ENCODE peak calls at places on chromosomes 2 and 18, in seven cellular contexts. C is psoas muscle, A is H1, Q is bronchial epithelial cell, Y is neural progenitor cell, F is colonic mucosa, L is endothelial cell of umbilical vein. O is an unnamed sample.

GRCh38 chr2:185456517-185456916 is 282.1 kb upstream of the FSIP2 start:
- DNase-seq in C (no peak), A (no peak), Q (peak), Y (no peak), F (no peak), L (no peak), O (no peak)

GRCh38 chr2:48529676-48530032 is 300 bp upstream of the STON1 start:
- DNase-seq in C (no peak), A (no peak), Q (no peak), Y (no peak), F (no peak), L (no peak), O (no peak)

GRCh38 chr2:126970583-126970982 is 71.9 kb downstream of the TEX51 start:
- DNase-seq in C (no peak), A (no peak), Q (no peak), Y (peak), F (no peak), L (no peak), O (no peak)

GRCh38 chr2:128685841-128686497 is 367.3 kb upstream of the HS6ST1 start:
- DNase-seq in C (no peak), A (no peak), Q (no peak), Y (no peak), F (peak), L (no peak), O (no peak)

GRCh38 chr2:54803783-54804758 is 80.6 kb downstream of the EML6 start:
- DNase-seq in C (no peak), A (no peak), Q (peak), Y (no peak), F (no peak), L (no peak), O (peak)

GRCh38 chr2:32718752-32719151 is 90.9 kb downstream of the TTC27 start:
- DNase-seq in C (no peak), A (no peak), Q (no peak), Y (no peak), F (no peak), L (no peak), O (no peak)

GRCh38 chr2:68698567-68699377 is 35.8 kb upstream of the ARHGAP25 start:
- DNase-seq in C (no peak), A (no peak), Q (no peak), Y (no peak), F (no peak), L (no peak), O (no peak)

GRCh38 chr2:108492364-108492763 is 41.9 kb upstream of the LIMS1 start:
- DNase-seq in C (no peak), A (no peak), Q (peak), Y (no peak), F (no peak), L (no peak), O (peak)

GRCh38 chr2:194819367-194819766 is 837.7 kb upstream of the SLC39A10 start:
- DNase-seq in C (no peak), A (no peak), Q (peak), Y (peak), F (no peak), L (peak), O (no peak)

GRCh38 chr2:135600915-135601314 is 69.6 kb downstream of the R3HDM1 start:
- DNase-seq in C (no peak), A (no peak), Q (peak), Y (no peak), F (no peak), L (peak), O (no peak)

GRCh38 chr2:204361738-204362137 is 183.5 kb upstream of the PARD3B start:
- DNase-seq in C (no peak), A (no peak), Q (no peak), Y (no peak), F (no peak), L (no peak), O (no peak)

GRCh38 chr2:105369777-105370690 is 28.8 kb downstream of the FHL2 start:
- DNase-seq in C (peak), A (peak), Q (peak), Y (peak), F (peak), L (peak), O (peak)

GRCh38 chr2:141522702-141523101 is 608.1 kb downstream of the LRP1B start:
- DNase-seq in C (no peak), A (no peak), Q (no peak), Y (no peak), F (no peak), L (no peak), O (no peak)

GRCh38 chr2:65722028-65722427 is 289.6 kb upstream of the SPRED2 start:
- DNase-seq in C (peak), A (peak), Q (peak), Y (peak), F (peak), L (no peak), O (peak)

GRCh38 chr2:169716938-169717690 is 16.5 kb upstream of the KLHL23 start:
- DNase-seq in C (no peak), A (no peak), Q (peak), Y (no peak), F (peak), L (peak), O (no peak)

GRCh38 chr2:19809206-19809605 is 92.6 kb downstream of the TTC32 start:
- DNase-seq in C (no peak), A (no peak), Q (no peak), Y (no peak), F (no peak), L (no peak), O (no peak)

GRCh38 chr18:48680871-48681270 is 142.0 kb downstream of the CTIF start:
- DNase-seq in C (peak), A (no peak), Q (no peak), Y (peak), F (no peak), L (peak), O (no peak)

GRCh38 chr2:236136483-236136882 is 31.7 kb downstream of the GBX2 start:
- DNase-seq in C (no peak), A (no peak), Q (no peak), Y (no peak), F (no peak), L (no peak), O (no peak)

GRCh38 chr2:239597216-239597615 is 196.4 kb upstream of the HDAC4 start:
- DNase-seq in C (no peak), A (no peak), Q (no peak), Y (no peak), F (peak), L (no peak), O (no peak)

GRCh38 chr2:176508984-176509383 is 239.7 kb downstream of the MTX2 start:
- DNase-seq in C (no peak), A (no peak), Q (no peak), Y (no peak), F (no peak), L (no peak), O (no peak)

GRCh38 chr2:158091647-158092046 is 10.0 kb upstream of the UPP2 start:
- DNase-seq in C (no peak), A (no peak), Q (peak), Y (no peak), F (no peak), L (no peak), O (no peak)

GRCh38 chr2:76464310-76464709 is 753.6 kb upstream of the GCFC2 start:
- DNase-seq in C (no peak), A (no peak), Q (peak), Y (no peak), F (no peak), L (no peak), O (no peak)

GRCh38 chr2:26494891-26495290 is 17.0 kb upstream of the OTOF start:
- DNase-seq in C (no peak), A (no peak), Q (no peak), Y (no peak), F (no peak), L (no peak), O (no peak)

GRCh38 chr2:23452853-23453420 is 68.0 kb downstream of the KLHL29 start:
- DNase-seq in C (no peak), A (no peak), Q (no peak), Y (no peak), F (no peak), L (no peak), O (no peak)

GRCh38 chr18:39414009-39414700 is 1848.6 kb upstream of the CELF4 start:
- DNase-seq in C (no peak), A (no peak), Q (peak), Y (no peak), F (no peak), L (peak), O (peak)

GRCh38 chr18:23232331-23232730 is 97.0 kb downstream of the CABLES1 start:
- DNase-seq in C (no peak), A (no peak), Q (no peak), Y (peak), F (no peak), L (no peak), O (no peak)

GRCh38 chr18:57231846-57232245 is 85.0 kb downstream of the BOD1L2 start:
- DNase-seq in C (no peak), A (no peak), Q (no peak), Y (no peak), F (no peak), L (no peak), O (no peak)

GRCh38 chr18:79953921-79954651 is 2.6 kb upstream of the SLC66A2 start:
- DNase-seq in C (no peak), A (no peak), Q (peak), Y (no peak), F (peak), L (no peak), O (peak)

GRCh38 chr2:138712212-138712979 is 67.8 kb downstream of the NXPH2 start:
- DNase-seq in C (no peak), A (no peak), Q (no peak), Y (no peak), F (no peak), L (no peak), O (peak)

GRCh38 chr2:138713509-138713908 is 66.7 kb downstream of the NXPH2 start:
- DNase-seq in C (no peak), A (no peak), Q (no peak), Y (no peak), F (no peak), L (no peak), O (no peak)

GRCh38 chr2:138718405-138718804 is 61.8 kb downstream of the NXPH2 start:
- DNase-seq in C (no peak), A (no peak), Q (peak), Y (no peak), F (no peak), L (no peak), O (no peak)

GRCh38 chr2:138713069-138713496 is 67.1 kb downstream of the NXPH2 start:
- DNase-seq in C (no peak), A (no peak), Q (no peak), Y (no peak), F (no peak), L (no peak), O (no peak)

GRCh38 chr2:138716183-138716582 is 64.0 kb downstream of the NXPH2 start:
- DNase-seq in C (no peak), A (no peak), Q (no peak), Y (no peak), F (no peak), L (no peak), O (peak)
- TF ChIP-seq CTCF in C (no peak), A (no peak), Q (peak), Y (peak), F (no peak), L (no peak), O (no peak)

DNA sequence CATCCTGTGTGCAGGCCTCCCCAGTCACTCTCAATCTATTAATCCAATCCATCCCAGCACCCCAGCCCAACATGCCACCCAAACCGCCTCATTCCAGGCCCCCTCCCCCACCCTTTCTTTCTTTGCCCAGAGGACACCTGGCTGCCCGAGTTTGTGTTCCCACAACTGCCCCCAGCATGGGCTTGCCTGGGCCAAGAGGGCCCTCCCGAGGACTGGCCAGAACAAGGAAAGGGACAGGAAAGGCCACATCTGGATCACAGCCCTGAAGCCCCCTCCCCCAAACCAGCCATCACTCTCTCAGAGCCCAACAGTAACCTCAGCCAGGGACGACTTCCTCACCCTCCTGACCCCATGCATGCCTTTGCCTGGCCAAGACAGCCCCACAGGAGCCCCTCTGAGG is 1.2 kb downstream of the TNS1 start:
- DNase-seq in C (no peak), A (no peak), Q (no peak), Y (no peak), F (no peak), L (no peak), O (peak)
- H3K4me3 ChIP-seq in C (peak), A (no peak), Q (no peak), Y (no peak), F (peak), L (no peak), O (peak)

GRCh38 chr2:10473121-10473756 is 25.1 kb upstream of the ODC1 start:
- DNase-seq in C (no peak), A (no peak), Q (no peak), Y (no peak), F (no peak), L (no peak), O (no peak)

GRCh38 chr2:10469955-10470568 is 21.9 kb upstream of the ODC1 start:
- DNase-seq in C (no peak), A (no peak), Q (no peak), Y (no peak), F (no peak), L (no peak), O (no peak)

GRCh38 chr2:10471046-10471571 is 23.0 kb upstream of the ODC1 start:
- DNase-seq in C (no peak), A (no peak), Q (no peak), Y (no peak), F (no peak), L (no peak), O (no peak)

GRCh38 chr2:10469301-10469700 is 21.2 kb upstream of the ODC1 start:
- DNase-seq in C (no peak), A (no peak), Q (no peak), Y (no peak), F (no peak), L (no peak), O (no peak)

GRCh38 chr2:10471956-10472355 is 23.8 kb upstream of the ODC1 start:
- DNase-seq in C (no peak), A (no peak), Q (no peak), Y (peak), F (no peak), L (no peak), O (no peak)
- TF ChIP-seq CTCF in C (no peak), A (no peak), Q (no peak), Y (no peak), F (no peak), L (no peak), O (no peak)

GRCh38 chr2:118846667-118847446 is 591 bp downstream of the EN1 start:
- DNase-seq in C (no peak), A (no peak), Q (no peak), Y (peak), F (no peak), L (no peak), O (peak)

GRCh38 chr2:118844261-118845004 is 3.0 kb downstream of the EN1 start:
- DNase-seq in C (no peak), A (no peak), Q (no peak), Y (peak), F (no peak), L (no peak), O (no peak)

GRCh38 chr2:118843492-118844132 is 3.8 kb downstream of the EN1 start:
- DNase-seq in C (no peak), A (no peak), Q (no peak), Y (peak), F (no peak), L (no peak), O (no peak)

GRCh38 chr2:118845843-118846666 is 1.4 kb downstream of the EN1 start:
- DNase-seq in C (no peak), A (no peak), Q (no peak), Y (peak), F (no peak), L (no peak), O (peak)

GRCh38 chr2:118845005-118845842 is 2.2 kb downstream of the EN1 start:
- DNase-seq in C (no peak), A (no peak), Q (no peak), Y (peak), F (no peak), L (no peak), O (no peak)
- H3K4me3 ChIP-seq in C (peak), A (no peak), Q (no peak), Y (no peak), F (no peak), L (no peak), O (peak)

GRCh38 chr2:139872032-139872431 is 1091.8 kb upstream of the NXPH2 start:
- DNase-seq in C (no peak), A (no peak), Q (no peak), Y (no peak), F (no peak), L (no peak), O (no peak)

GRCh38 chr2:139876321-139876720 is 1096.1 kb upstream of the NXPH2 start:
- DNase-seq in C (no peak), A (no peak), Q (no peak), Y (no peak), F (no peak), L (no peak), O (no peak)

GRCh38 chr2:139872503-139872902 is 1092.3 kb upstream of the NXPH2 start:
- DNase-seq in C (no peak), A (no peak), Q (no peak), Y (no peak), F (no peak), L (no peak), O (no peak)

GRCh38 chr2:139876964-139877363 is 1096.8 kb upstream of the NXPH2 start:
- DNase-seq in C (no peak), A (no peak), Q (no peak), Y (no peak), F (no peak), L (no peak), O (no peak)
- TF ChIP-seq CTCF in C (no peak), A (no peak), Q (no peak), Y (no peak), F (no peak), L (no peak), O (no peak)

GRCh38 chr2:142834003-142834402 is 43.5 kb upstream of the KYNU start:
- DNase-seq in C (no peak), A (no peak), Q (peak), Y (no peak), F (no peak), L (peak), O (peak)
- H3K4me3 ChIP-seq in C (no peak), A (no peak), Q (no peak), Y (no peak), F (no peak), L (no peak), O (no peak)

GRCh38 chr2:199108056-199108455 is 349.7 kb downstream of the SATB2 start:
- DNase-seq in C (no peak), A (no peak), Q (no peak), Y (no peak), F (no peak), L (no peak), O (no peak)

GRCh38 chr2:199115169-199115568 is 342.6 kb downstream of the SATB2 start:
- DNase-seq in C (no peak), A (no peak), Q (no peak), Y (no peak), F (no peak), L (no peak), O (no peak)

GRCh38 chr2:199111461-199111860 is 346.3 kb downstream of the SATB2 start:
- DNase-seq in C (no peak), A (no peak), Q (no peak), Y (no peak), F (no peak), L (no peak), O (peak)
- TF ChIP-seq CTCF in C (no peak), A (no peak), Q (no peak), Y (no peak), F (no peak), L (no peak), O (no peak)

GRCh38 chr18:903703-904102 is 968 bp upstream of the ADCYAP1 start:
- DNase-seq in C (peak), A (no peak), Q (peak), Y (peak), F (peak), L (peak), O (no peak)
- H3K4me3 ChIP-seq in C (no peak), A (no peak), Q (no peak), Y (no peak), F (no peak), L (no peak), O (no peak)

DNA sequence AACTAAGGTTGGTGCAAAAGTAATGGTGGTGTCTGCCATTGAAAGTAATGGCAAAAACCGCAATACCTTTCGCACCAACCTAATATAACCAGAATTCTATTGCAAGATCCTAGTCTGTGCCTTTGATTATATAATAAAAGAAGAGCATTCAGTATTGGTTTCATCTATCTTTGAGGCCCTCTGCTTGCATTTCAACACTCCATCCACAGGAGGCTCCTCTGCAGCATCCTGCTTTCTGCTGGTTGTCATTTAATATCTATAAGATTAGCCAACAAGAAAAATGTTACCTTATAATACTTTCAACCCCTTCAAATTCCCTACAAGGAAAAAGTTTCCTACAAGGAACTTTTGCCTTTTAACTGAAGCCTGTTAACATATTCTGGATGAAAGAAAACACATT is 139.2 kb downstream of the CDCA7 start:
- DNase-seq in C (no peak), A (no peak), Q (no peak), Y (no peak), F (no peak), L (no peak), O (peak)
- TF ChIP-seq CTCF in C (no peak), A (no peak), Q (peak), Y (no peak), F (no peak), L (no peak), O (no peak)